ENCODE peak calls at places on chromosomes 16 and 17, in six cellular contexts. I, Z, U, L, O and T are unnamed samples.

GRCh38 chr16:83762141-83763024 is 45.4 kb upstream of the HSBP1 start:
- DNase-seq in U (no peak), L (no peak), I (no peak), O (no peak), Z (no peak), T (no peak)

GRCh38 chr17:17691468-17692263 is 10.4 kb downstream of the RAI1 start:
- DNase-seq in L (no peak), U (peak; percentile 47), I (no peak), O (peak; percentile 81), Z (no peak), T (no peak)

GRCh38 chr17:80395402-80396151 is 19.4 kb upstream of the ENDOV start:
- DNase-seq in O (no peak), U (no peak), Z (no peak), I (no peak), L (no peak), T (no peak)

GRCh38 chr17:68036304-68037147 is 991 bp downstream of the KPNA2 start:
- DNase-seq in I (no peak), O (no peak), Z (no peak), L (no peak), U (no peak), T (no peak)

GRCh38 chr17:82486186-82487084 is 27.9 kb downstream of the NARF start:
- DNase-seq in O (no peak), Z (no peak), U (no peak), L (no peak), I (peak; percentile 70), T (no peak)

GRCh38 chr17:72624652-72625051 is 467.8 kb downstream of the SLC39A11 start:
- DNase-seq in I (no peak), O (no peak), U (no peak), L (no peak), Z (no peak), T (no peak)

GRCh38 chr16:65622161-65622560 is 500.3 kb upstream of the CDH11 start:
- DNase-seq in I (no peak), O (no peak), U (no peak), L (no peak), Z (no peak), T (no peak)

GRCh38 chr16:9236319-9236718 is 144.9 kb downstream of the HAPSTR1 start:
- DNase-seq in O (no peak), L (no peak), I (no peak), U (no peak), Z (no peak), T (no peak)

GRCh38 chr17:670286-670685 is 44.4 kb downstream of the VPS53 start:
- DNase-seq in Z (no peak), I (no peak), O (no peak), L (no peak), U (no peak), T (no peak)

GRCh38 chr17:17526369-17526768 is 30.2 kb upstream of the RASD1 start:
- DNase-seq in L (no peak), U (peak; percentile 56), Z (no peak), O (no peak), I (no peak), T (peak; percentile 21)

GRCh38 chr16:59950431-59950830 is 1216.3 kb upstream of the GOT2 start:
- DNase-seq in U (no peak), O (no peak), I (no peak), L (no peak), Z (no peak), T (no peak)

DNA sequence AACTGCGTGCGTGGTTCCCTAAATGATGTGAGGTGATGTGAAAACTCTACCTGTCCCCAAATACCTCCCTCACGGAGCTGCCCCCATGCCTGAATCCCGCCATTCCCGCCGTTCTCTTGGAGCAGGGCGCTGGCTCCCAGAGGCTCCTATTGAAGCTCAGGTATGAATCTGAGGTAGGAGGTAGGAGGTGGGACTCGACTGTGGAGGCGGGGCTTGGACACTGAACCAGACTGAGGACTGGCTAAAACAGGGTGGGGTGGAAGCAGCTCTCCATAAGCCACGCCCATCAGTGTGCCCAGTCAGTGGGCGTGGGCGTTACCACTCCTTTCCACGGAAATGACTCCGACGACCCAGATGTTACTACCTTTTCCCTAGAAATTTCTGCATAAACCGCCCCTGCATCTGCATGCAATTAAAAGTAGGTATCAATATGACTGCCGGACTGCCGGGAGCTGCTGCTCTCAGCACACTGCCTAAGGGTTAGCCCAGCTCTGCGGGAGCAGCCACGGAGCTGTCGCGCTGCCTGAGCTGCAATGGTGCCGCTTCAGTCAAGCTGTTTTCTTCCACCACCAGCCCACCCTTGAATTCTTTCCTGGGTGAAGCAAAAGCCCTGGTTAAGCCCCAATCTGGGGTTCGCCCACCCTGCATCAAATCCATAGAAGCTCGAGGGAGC is 41.0 kb downstream of the FOXL1 start:
- DNase-seq in O (no peak), L (no peak), Z (no peak), U (no peak), I (no peak), T (no peak)
- TF ChIP-seq POLR2AphosphoS5 in O (no peak), L (no peak), Z (no peak), U (no peak), I (no peak), T (no peak)

GRCh38 chr17:28982191-28982793 is 23.5 kb downstream of the SEZ6 start:
- DNase-seq in L (no peak), U (no peak), I (peak; percentile 16), Z (no peak), O (peak; percentile 64), T (no peak)
- TF ChIP-seq EP300 in L (no peak), U (no peak), I (no peak), Z (no peak), O (no peak), T (peak; percentile 91)

GRCh38 chr17:65324574-65324973 is 187.4 kb downstream of the RGS9 start:
- DNase-seq in Z (no peak), I (no peak), U (no peak), O (no peak), L (no peak), T (no peak)

GRCh38 chr17:65320856-65321255 is 183.7 kb downstream of the RGS9 start:
- DNase-seq in Z (no peak), O (no peak), U (no peak), L (no peak), I (no peak), T (no peak)

GRCh38 chr17:65328567-65328966 is 191.4 kb downstream of the RGS9 start:
- DNase-seq in O (no peak), Z (no peak), L (no peak), U (no peak), I (peak; percentile 21), T (peak; percentile 61)

GRCh38 chr17:65323055-65323454 is 185.9 kb downstream of the RGS9 start:
- DNase-seq in Z (no peak), O (no peak), U (no peak), I (no peak), L (no peak), T (no peak)

DNA sequence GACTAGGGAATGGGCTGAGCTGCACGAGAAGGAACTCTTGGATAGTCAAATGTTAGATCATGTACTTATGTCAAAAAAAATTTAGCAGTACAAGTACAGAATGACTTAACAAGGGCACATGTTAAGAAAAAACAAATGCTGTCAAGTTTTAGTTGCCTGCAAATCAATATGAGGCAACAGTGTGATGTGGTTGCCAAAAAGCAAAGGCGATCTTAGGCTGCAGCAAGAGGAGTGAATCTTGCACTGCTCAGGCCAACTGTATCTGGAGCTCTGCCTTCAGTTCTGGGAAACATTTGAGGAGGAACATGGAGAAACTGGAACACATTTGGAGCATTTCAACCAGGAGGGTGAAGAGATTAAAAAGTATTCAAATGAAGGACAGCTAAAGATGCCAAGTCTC is 187.8 kb downstream of the RGS9 start:
- DNase-seq in Z (no peak), L (no peak), O (no peak), I (no peak), U (no peak), T (no peak)
- TF ChIP-seq POLR2AphosphoS5 in Z (no peak), L (peak; percentile 19), O (no peak), I (peak; percentile 25), U (peak; percentile 7), T (peak; percentile 50)

GRCh38 chr17:48873212-48873611 is 19.4 kb upstream of the ATP5MC1 start:
- DNase-seq in U (no peak), L (no peak), Z (no peak), I (peak; percentile 62), O (no peak), T (no peak)

GRCh38 chr17:48869821-48870318 is 22.7 kb upstream of the ATP5MC1 start:
- DNase-seq in Z (no peak), L (no peak), U (no peak), O (no peak), I (no peak), T (no peak)

GRCh38 chr17:48873696-48874443 is 18.7 kb upstream of the ATP5MC1 start:
- DNase-seq in O (no peak), Z (no peak), U (no peak), I (no peak), L (no peak), T (no peak)

GRCh38 chr17:48871035-48871550 is 21.5 kb upstream of the ATP5MC1 start:
- DNase-seq in L (no peak), U (no peak), O (no peak), Z (no peak), I (no peak), T (no peak)

DNA sequence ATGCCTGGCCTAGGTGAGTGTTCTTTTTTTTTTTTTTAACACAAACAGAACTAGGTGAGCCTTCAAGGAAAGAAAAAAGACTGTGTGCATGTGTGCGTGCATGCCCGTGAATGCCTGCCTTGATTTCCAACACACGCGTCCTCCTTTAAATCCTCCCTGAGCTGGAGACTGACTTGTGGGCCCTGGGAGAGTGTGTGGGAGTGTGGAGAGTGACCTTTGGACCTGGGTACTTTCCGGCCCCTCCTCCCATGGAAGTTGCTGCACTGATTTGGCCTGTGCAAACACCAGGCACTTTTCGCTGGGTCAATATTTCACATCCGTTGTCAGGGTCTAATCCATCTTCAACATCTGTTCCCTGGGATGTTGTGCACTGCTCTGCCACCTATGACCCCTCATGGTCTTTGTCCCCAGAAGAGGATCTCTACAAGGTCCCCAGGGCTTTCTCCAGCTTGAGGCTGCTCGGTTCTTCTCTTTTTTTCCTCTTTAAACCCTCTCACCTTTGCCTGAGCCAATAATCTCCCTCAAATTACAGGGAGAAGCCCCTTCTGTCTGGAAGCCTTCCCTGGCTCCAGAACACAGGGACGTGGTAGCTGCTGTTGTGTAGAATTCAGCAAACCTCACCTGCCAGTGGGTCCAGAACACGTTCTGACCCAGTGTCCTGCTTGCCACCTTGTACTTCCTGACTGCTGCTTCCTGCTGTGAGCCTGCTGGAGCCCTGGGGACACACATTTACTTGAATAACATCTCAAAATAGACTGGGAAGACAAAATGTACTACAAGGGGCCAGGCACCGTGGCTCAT is 20.8 kb upstream of the ATP5MC1 start:
- DNase-seq in Z (no peak), O (no peak), U (peak; percentile 79), L (no peak), I (peak; percentile 86), T (peak; percentile 26)
- TF ChIP-seq EP300 in Z (no peak), O (no peak), U (no peak), L (no peak), I (no peak), T (no peak)